ENCODE peak calls at places on chromosomes 4 and X, in six cellular contexts. M is NCI-H1105; V is CD4-positive, CD25-positive, alpha-beta regulatory T cell; C is NCI-H2029; J is hypothalamus; Z is breast epithelium. I is an unnamed sample.
A peak's percentile ranks its signal among the peaks of the same experiment; 100 is the strongest.

GRCh38 chrX:136186023-136186413 is 38.7 kb downstream of the FHL1 start:
- DNase-seq in M (no peak), V (no peak), C (no peak), J (no peak), Z (no peak), I (no peak)

GRCh38 chr4:102217775-102218174 is 127.5 kb downstream of the SLC39A8 start:
- DNase-seq in M (no peak), V (no peak), C (no peak), J (no peak), Z (no peak), I (no peak)

GRCh38 chr4:123248260-123248659 is 148.3 kb upstream of the SPRY1 start:
- DNase-seq in M (no peak), V (no peak), C (no peak), J (no peak), Z (no peak), I (no peak)

GRCh38 chr4:140612356-140612755 is 43.6 kb upstream of the UCP1 start:
- DNase-seq in M (no peak), V (no peak), C (no peak), J (no peak), Z (no peak), I (no peak)

GRCh38 chr4:3035249-3035648 is 39.1 kb downstream of the HTT-AS start:
- DNase-seq in M (no peak), V (no peak), C (no peak), J (no peak), Z (no peak), I (no peak)

GRCh38 chr4:139609647-139610046 is 53.6 kb upstream of the SETD7 start:
- DNase-seq in M (no peak), V (no peak), C (no peak), J (no peak), Z (no peak), I (no peak)

GRCh38 chr4:88613417-88613875 is 21.2 kb downstream of the HERC3 start:
- DNase-seq in M (no peak), V (peak; percentile 90), C (peak; percentile 84), J (no peak), Z (no peak), I (no peak)

GRCh38 chr4:105994061-105994460 is 98.8 kb downstream of the NPNT start:
- DNase-seq in M (no peak), V (no peak), C (peak; percentile 12), J (no peak), Z (peak; percentile 40), I (no peak)

GRCh38 chr4:40292313-40292759 is 42.8 kb upstream of the CHRNA9 start:
- DNase-seq in M (no peak), V (no peak), C (no peak), J (no peak), Z (no peak), I (no peak)

GRCh38 chr4:113496698-113497097 is 264.8 kb downstream of the CAMK2D start:
- DNase-seq in M (no peak), V (no peak), C (no peak), J (no peak), Z (no peak), I (no peak)

GRCh38 chr4:152434011-152434410 is 101.9 kb downstream of the FBXW7 start:
- DNase-seq in M (no peak), V (no peak), C (no peak), J (no peak), Z (no peak), I (no peak)

GRCh38 chr4:159778298-159778697 is 675.4 kb downstream of the RAPGEF2 start:
- DNase-seq in M (no peak), V (no peak), C (no peak), J (no peak), Z (no peak), I (no peak)